ENCODE peak calls at places on chromosomes 13 and 19, in six cellular contexts. U is lower lobe of right lung, Q is pancreas, M is cardiac muscle cell, A is gastrocnemius medialis, B is GM20000. E is an unnamed sample.

GRCh38 chr13:111117961-111118360 is 2.9 kb downstream of the ARHGEF7 start:
- DNase-seq in U (no peak), Q (no peak), M (no peak), A (no peak), B (no peak), E (no peak)

GRCh38 chr13:62706035-62706434 is 1290.4 kb upstream of the PCDH20 start:
- DNase-seq in U (no peak), Q (no peak), M (no peak), A (no peak), B (no peak), E (no peak)

GRCh38 chr13:51451134-51451466 is 1.7 kb downstream of the INTS6 start:
- DNase-seq in U (no peak), Q (no peak), M (no peak), A (no peak), B (no peak), E (no peak)

GRCh38 chr13:84609716-84610115 is 727.4 kb upstream of the SLITRK1 start:
- DNase-seq in U (no peak), Q (no peak), M (peak), A (no peak), B (no peak), E (no peak)

GRCh38 chr19:652467-653389 is 10.3 kb downstream of the RNF126 start:
- DNase-seq in U (no peak), Q (peak), M (no peak), A (no peak), B (no peak), E (no peak)

GRCh38 chr19:53696951-53697350 is 65.2 kb downstream of the DPRX start:
- DNase-seq in U (no peak), Q (no peak), M (peak), A (no peak), B (no peak), E (no peak)

GRCh38 chr13:109243311-109243951 is 543.0 kb downstream of the IRS2 start:
- DNase-seq in U (no peak), Q (no peak), M (peak), A (peak), B (no peak), E (no peak)

GRCh38 chr19:7292352-7292949 is 1.8 kb downstream of the INSR start:
- DNase-seq in U (no peak), Q (no peak), M (no peak), A (no peak), B (peak), E (peak)

GRCh38 chr13:27622881-27623280 is 1.2 kb downstream of the POLR1D start:
- DNase-seq in U (no peak), Q (no peak), M (no peak), A (no peak), B (no peak), E (no peak)

GRCh38 chr13:113584870-113585671 is 518 bp downstream of the TFDP1 start:
- DNase-seq in U (peak), Q (peak), M (no peak), A (no peak), B (peak), E (peak)

GRCh38 chr19:46913852-46914430 is 53.1 kb downstream of the ARHGAP35 start:
- DNase-seq in U (no peak), Q (no peak), M (no peak), A (no peak), B (peak), E (no peak)

GRCh38 chr19:4014541-4015491 is 7.3 kb downstream of the PIAS4 start:
- DNase-seq in U (no peak), Q (peak), M (no peak), A (no peak), B (no peak), E (no peak)

GRCh38 chr13:43787998-43788397 is 1.2 kb upstream of the ENOX1 start:
- DNase-seq in U (no peak), Q (no peak), M (peak), A (no peak), B (peak), E (peak)

GRCh38 chr13:45367995-45368394 is 27.0 kb upstream of the TPT1 start:
- DNase-seq in U (no peak), Q (no peak), M (no peak), A (no peak), B (no peak), E (no peak)

GRCh38 chr19:18301718-18302111 is 20.3 kb upstream of the JUND start:
- DNase-seq in U (no peak), Q (no peak), M (no peak), A (no peak), B (no peak), E (no peak)

GRCh38 chr13:102309110-102309509 is 92.7 kb downstream of the FGF14 start:
- DNase-seq in U (peak), Q (no peak), M (no peak), A (no peak), B (no peak), E (no peak)

GRCh38 chr19:32921624-32922023 is 50.1 kb downstream of the CEP89 start:
- DNase-seq in U (no peak), Q (no peak), M (no peak), A (no peak), B (no peak), E (no peak)

GRCh38 chr19:55546822-55547614 is 1.7 kb upstream of the SBK3 start:
- DNase-seq in U (peak), Q (no peak), M (peak), A (peak), B (no peak), E (no peak)

GRCh38 chr13:36051082-36051481 is 80.1 kb downstream of the DCLK1 start:
- DNase-seq in U (no peak), Q (no peak), M (no peak), A (no peak), B (no peak), E (no peak)

GRCh38 chr13:89686171-89686570 is 1661.3 kb upstream of the MIR17HG start:
- DNase-seq in U (no peak), Q (no peak), M (no peak), A (no peak), B (no peak), E (no peak)

GRCh38 chr13:73981595-73981994 is 152.6 kb downstream of the KLF12 start:
- DNase-seq in U (no peak), Q (no peak), M (no peak), A (no peak), B (no peak), E (no peak)

GRCh38 chr19:15062036-15062435 is 12.8 kb downstream of the CASP14 start:
- DNase-seq in U (no peak), Q (no peak), M (no peak), A (no peak), B (no peak), E (no peak)

GRCh38 chr19:40598121-40598917 is 2.9 kb upstream of the LTBP4 start:
- DNase-seq in U (peak), Q (peak), M (peak), A (peak), B (peak), E (peak)

GRCh38 chr19:12833747-12834417 is 497 bp downstream of the RTBDN start:
- DNase-seq in U (no peak), Q (peak), M (peak), A (no peak), B (peak), E (peak)

GRCh38 chr13:110109910-110110309 is 197.0 kb downstream of the COL4A1 start:
- DNase-seq in U (no peak), Q (no peak), M (peak), A (peak), B (no peak), E (no peak)

GRCh38 chr19:51259348-51260245 is 8.7 kb downstream of the SIGLECL1 start:
- DNase-seq in U (no peak), Q (no peak), M (peak), A (no peak), B (peak), E (peak)

GRCh38 chr19:6374179-6374709 is 1.5 kb downstream of the PSPN start:
- DNase-seq in U (no peak), Q (peak), M (no peak), A (no peak), B (no peak), E (no peak)

GRCh38 chr19:35108730-35109129 is 6.9 kb upstream of the FXYD3 start:
- DNase-seq in U (no peak), Q (no peak), M (no peak), A (no peak), B (no peak), E (no peak)

GRCh38 chr19:48635263-48635965 is 1.8 kb downstream of the DBP start:
- DNase-seq in U (peak), Q (peak), M (peak), A (peak), B (peak), E (peak)

GRCh38 chr19:23070353-23070781 is 46.5 kb upstream of the ZNF730 start:
- DNase-seq in U (no peak), Q (peak), M (peak), A (no peak), B (peak), E (peak)

GRCh38 chr13:97946951-97947588 is 6.4 kb upstream of the IPO5 start:
- DNase-seq in U (no peak), Q (no peak), M (peak), A (no peak), B (no peak), E (no peak)

GRCh38 chr19:30662211-30662861 is 290.2 kb downstream of the ZNF536 start:
- DNase-seq in U (no peak), Q (no peak), M (no peak), A (no peak), B (no peak), E (no peak)

GRCh38 chr19:49555600-49556411 is 24.6 kb downstream of the NOSIP start:
- DNase-seq in U (peak), Q (peak), M (peak), A (peak), B (no peak), E (peak)

GRCh38 chr19:50264483-50265186 is 61.2 kb downstream of the MYH14 start:
- DNase-seq in U (no peak), Q (no peak), M (no peak), A (no peak), B (no peak), E (no peak)

GRCh38 chr13:18212873-18213272 is 968.8 kb downstream of the TUBA3C start:
- DNase-seq in U (peak), Q (no peak), M (peak), A (no peak), B (peak), E (no peak)

GRCh38 chr13:41054212-41054877 is 7.0 kb upstream of the WBP4 start:
- DNase-seq in U (no peak), Q (no peak), M (peak), A (no peak), B (peak), E (peak)

GRCh38 chr19:19637523-19638251 is 5.8 kb downstream of the GMIP start:
- DNase-seq in U (no peak), Q (peak), M (no peak), A (no peak), B (no peak), E (no peak)

GRCh38 chr19:3229346-3229743 is 4.9 kb downstream of the CELF5 start:
- DNase-seq in U (no peak), Q (no peak), M (no peak), A (no peak), B (no peak), E (no peak)

GRCh38 chr19:27909861-27910260 is 1303.1 kb downstream of the UQCRFS1 start:
- DNase-seq in U (no peak), Q (no peak), M (no peak), A (no peak), B (no peak), E (no peak)

GRCh38 chr13:23468811-23469210 is 35.3 kb upstream of the SACS start:
- DNase-seq in U (no peak), Q (no peak), M (no peak), A (no peak), B (no peak), E (no peak)

GRCh38 chr13:21242236-21242635 is 65.8 kb downstream of the MRPL57 start:
- DNase-seq in U (no peak), Q (no peak), M (no peak), A (no peak), B (no peak), E (no peak)
- TF ChIP-seq CTCF in U (no peak), Q (no peak), M (no peak), A (no peak), B (no peak), E (no peak)

DNA sequence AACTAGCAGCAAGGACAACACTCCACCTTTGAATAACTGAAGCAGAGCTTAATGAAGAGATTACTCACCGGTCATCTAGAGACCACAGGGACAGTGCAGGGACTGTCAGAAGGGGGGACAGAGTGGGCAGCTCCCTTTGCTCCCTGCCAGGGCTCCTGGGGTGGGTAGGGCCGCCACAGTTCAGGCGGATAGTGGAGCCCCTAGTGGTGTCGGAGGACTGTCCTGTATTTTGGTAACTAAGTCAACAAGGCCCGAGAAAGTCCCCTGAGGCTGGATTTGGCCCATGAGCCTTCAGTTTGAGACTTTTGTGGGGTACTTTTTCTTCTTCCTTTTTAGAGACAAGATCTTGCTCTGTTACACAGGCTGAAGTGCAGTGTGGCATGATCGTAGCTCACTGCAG is 44.6 kb downstream of the GJA3 start:
- DNase-seq in U (no peak), Q (no peak), M (no peak), A (no peak), B (no peak), E (no peak)
- TF ChIP-seq CTCF in U (no peak), Q (no peak), M (no peak), A (no peak), B (no peak), E (no peak)

DNA sequence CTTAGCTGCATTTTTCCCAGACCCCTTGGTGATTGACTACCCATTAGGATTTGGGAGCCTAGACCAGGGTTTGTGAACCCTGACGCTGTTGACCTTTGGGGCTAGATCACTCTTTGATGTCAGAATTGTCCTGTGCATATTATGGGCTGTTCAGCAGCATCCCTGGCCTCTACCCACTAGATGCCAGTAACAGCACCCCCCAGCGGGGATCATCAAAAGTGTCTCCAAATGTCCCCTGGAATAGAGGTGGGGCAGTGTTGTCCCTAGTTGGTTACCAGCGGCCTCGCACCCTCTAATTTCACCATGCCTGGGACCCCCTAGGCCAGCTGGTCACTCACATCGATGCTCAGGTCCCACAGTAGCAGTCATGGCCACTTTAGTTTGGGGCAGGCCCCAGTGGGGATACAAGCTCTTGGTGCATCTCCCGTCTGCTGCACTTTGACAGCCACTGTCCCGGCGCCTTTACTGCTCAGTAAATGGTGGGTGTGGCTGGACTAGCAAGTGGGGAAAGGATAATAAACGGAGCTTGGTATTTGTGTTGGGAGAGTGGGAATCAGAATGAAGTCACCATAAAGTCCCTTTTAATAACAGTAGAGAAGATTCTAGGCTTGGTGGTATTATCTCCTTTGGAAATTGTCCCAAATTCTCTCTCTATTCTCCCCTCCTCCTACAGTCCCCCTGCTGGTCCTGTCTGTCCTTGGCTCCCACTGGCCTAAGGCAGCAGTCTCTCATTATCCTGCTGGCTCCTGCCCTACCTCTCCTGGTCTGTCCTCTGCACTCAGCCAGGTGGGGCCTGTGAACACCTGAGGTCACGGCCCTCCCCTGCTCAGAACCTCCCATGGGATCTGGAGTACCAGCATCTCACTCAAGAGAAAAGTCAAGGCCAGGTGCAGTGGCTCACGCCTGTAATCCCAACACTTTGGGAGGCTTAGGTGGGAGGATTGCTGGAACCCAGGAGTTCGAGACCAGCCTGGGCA is 80.6 kb downstream of the SIPA1L3 start:
- DNase-seq in U (no peak), Q (no peak), M (no peak), A (no peak), B (no peak), E (peak)
- TF ChIP-seq CTCF in U (no peak), Q (no peak), M (peak), A (no peak), B (no peak), E (peak)

DNA sequence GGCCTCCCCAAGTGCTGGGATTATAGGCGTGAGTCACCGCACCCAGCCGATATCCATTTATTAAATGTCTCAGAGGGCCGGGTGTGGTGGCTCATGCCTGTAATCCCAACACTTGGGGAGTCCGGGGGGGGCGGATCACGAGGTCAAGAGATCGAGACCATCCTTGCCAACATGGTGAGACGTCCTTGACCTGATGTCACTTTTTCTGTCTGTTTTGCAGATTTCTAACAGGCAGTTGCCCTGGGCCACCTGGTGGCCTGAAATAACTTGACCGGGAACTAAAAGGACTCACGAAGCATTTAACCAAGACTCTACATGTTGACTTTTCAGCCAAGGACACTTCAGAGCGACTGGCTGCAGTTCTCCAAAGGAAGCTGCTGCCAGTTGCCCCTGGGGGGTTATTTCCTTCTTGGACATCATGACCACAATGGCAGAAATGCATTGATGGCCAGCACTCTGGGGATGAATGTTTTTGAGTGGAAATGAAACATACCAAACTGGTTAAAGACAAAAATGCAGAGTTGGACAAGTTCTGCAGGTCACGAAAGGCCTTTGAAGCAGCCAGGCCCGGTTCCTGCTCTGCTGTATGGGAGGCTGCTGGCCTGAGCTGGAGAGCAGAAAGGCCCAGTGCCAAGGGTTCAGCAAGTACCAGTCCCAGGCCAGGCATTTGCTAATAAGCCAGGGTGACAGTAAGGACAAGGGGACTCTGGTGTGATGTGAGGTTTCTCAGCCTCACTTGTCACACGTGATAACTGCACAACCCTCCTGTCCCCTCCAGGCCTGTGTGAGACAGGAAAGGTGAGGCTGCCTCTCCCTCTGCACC is 8.3 kb downstream of the ZNF837 start:
- DNase-seq in U (no peak), Q (peak), M (no peak), A (no peak), B (no peak), E (no peak)
- TF ChIP-seq CTCF in U (peak), Q (no peak), M (peak), A (no peak), B (no peak), E (no peak)

DNA sequence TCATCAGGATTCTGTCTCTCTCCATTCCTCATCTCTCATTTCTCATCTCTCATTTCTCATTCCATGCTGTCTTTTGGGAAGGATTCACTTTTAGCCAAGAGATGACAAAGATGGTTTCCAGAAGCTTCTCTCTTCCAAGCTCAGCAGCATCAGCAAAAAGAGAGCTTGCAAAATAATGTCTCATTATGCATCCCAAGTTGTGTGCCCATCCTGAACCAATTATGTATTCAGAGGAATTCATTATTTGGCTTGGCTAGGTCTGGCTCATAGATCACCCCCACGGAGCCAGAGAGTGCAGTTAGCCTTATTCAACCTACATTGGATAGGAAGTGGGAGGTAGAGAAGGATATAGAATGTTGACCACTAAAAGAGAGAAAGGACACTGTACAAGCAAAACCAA is 5.3 kb upstream of the OLFM2 start:
- DNase-seq in U (no peak), Q (no peak), M (no peak), A (no peak), B (no peak), E (no peak)
- TF ChIP-seq CTCF in U (no peak), Q (no peak), M (no peak), A (no peak), B (no peak), E (no peak)

GRCh38 chr13:91409661-91410060 is 11.2 kb downstream of the GPC5 start:
- DNase-seq in U (no peak), Q (no peak), M (no peak), A (no peak), B (no peak), E (no peak)

GRCh38 chr13:91405240-91405639 is 6.8 kb downstream of the GPC5 start:
- DNase-seq in U (no peak), Q (no peak), M (no peak), A (no peak), B (no peak), E (peak)

GRCh38 chr13:91401916-91402315 is 3.5 kb downstream of the GPC5 start:
- DNase-seq in U (no peak), Q (no peak), M (no peak), A (no peak), B (no peak), E (no peak)

DNA sequence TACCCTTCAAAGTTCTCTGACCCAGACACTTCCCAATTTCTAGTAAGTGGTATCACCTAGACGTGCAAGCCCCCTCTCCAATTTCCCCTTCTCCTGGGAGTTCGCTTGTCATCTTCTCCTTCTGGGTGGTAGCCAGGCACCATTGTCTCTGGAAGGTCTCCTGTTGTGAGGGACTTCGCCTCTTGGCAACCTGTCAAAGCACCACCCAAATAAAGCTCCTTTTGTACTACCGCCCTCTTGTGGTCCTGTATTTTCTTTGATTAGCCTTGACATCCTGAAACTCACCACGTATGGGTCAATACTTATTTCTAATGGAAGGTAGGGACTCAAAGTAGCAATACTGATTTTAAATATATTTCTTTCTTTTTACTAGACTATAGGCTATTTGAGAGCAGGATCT is 8.2 kb downstream of the GPC5 start:
- DNase-seq in U (no peak), Q (no peak), M (peak), A (no peak), B (peak), E (peak)
- TF ChIP-seq CTCF in U (peak), Q (no peak), M (peak), A (no peak), B (peak), E (peak)

GRCh38 chr19:8321067-8321759 is at the start of the genes NDUFA7 and RPS28:
- DNase-seq in U (peak), Q (peak), M (peak), A (peak), B (peak), E (peak)
- TF ChIP-seq CTCF in U (peak), Q (no peak), M (peak), A (peak), B (peak), E (peak)

GRCh38 chr19:38932425-38933179 is 1.9 kb downstream of the MRPS12 start:
- DNase-seq in U (no peak), Q (peak), M (peak), A (no peak), B (peak), E (peak)
- TF ChIP-seq CTCF in U (peak), Q (no peak), M (peak), A (no peak), B (no peak), E (peak)

E was measured in GM12865.